ENCODE peak calls at places on chromosomes 3 and 15, in ten cellular contexts. One of them, this sample, is unnamed.

GRCh38 chr3:112651076-112651475 is 10.1 kb upstream of the CCDC80 start:
- DNase-seq in GM04504: no peak
- DNase-seq in stimulated activated CD8-positive, alpha-beta memory T cell treated with anti-CD3 and anti-CD28 coated beads, Interleukin-12 subunit alpha, Interleukin-12 subunit beta, amount 100 ng/mL, for 4 hours: no peak
- DNase-seq in M059J: no peak
- DNase-seq in CD8-positive, alpha-beta T cell: no peak
- DNase-seq in SJSA1: no peak
- DNase-seq in T1000: no peak
- DNase-seq in naive thymus-derived CD4-positive, alpha-beta T cell: no peak
- DNase-seq in amniotic stem cell: no peak
- DNase-seq in NCI-H2171 treated with DMSO at 0.1 percent for 48 hours: no peak
- DNase-seq in this sample: no peak

GRCh38 chr15:24764375-24765171 is 89.0 kb downstream of the NPAP1 start:
- DNase-seq in GM04504: no peak
- DNase-seq in stimulated activated CD8-positive, alpha-beta memory T cell treated with anti-CD3 and anti-CD28 coated beads, Interleukin-12 subunit alpha, Interleukin-12 subunit beta, amount 100 ng/mL, for 4 hours: no peak
- DNase-seq in M059J: no peak
- DNase-seq in CD8-positive, alpha-beta T cell: no peak
- DNase-seq in SJSA1: no peak
- DNase-seq in T1000: no peak
- DNase-seq in naive thymus-derived CD4-positive, alpha-beta T cell: no peak
- DNase-seq in amniotic stem cell: no peak
- DNase-seq in NCI-H2171 treated with DMSO at 0.1 percent for 48 hours: no peak
- DNase-seq in this sample: no peak

GRCh38 chr3:77620009-77620408 is 580.1 kb downstream of the ROBO2 start:
- DNase-seq in GM04504: peak; percentile 41
- DNase-seq in stimulated activated CD8-positive, alpha-beta memory T cell treated with anti-CD3 and anti-CD28 coated beads, Interleukin-12 subunit alpha, Interleukin-12 subunit beta, amount 100 ng/mL, for 4 hours: no peak
- DNase-seq in M059J: no peak
- DNase-seq in CD8-positive, alpha-beta T cell: no peak
- DNase-seq in SJSA1: no peak
- DNase-seq in T1000: no peak
- DNase-seq in naive thymus-derived CD4-positive, alpha-beta T cell: no peak
- DNase-seq in amniotic stem cell: no peak
- DNase-seq in NCI-H2171 treated with DMSO at 0.1 percent for 48 hours: no peak
- DNase-seq in this sample: no peak

GRCh38 chr3:118075873-118076272 is 958.8 kb downstream of the IGSF11 start:
- DNase-seq in GM04504: no peak
- DNase-seq in stimulated activated CD8-positive, alpha-beta memory T cell treated with anti-CD3 and anti-CD28 coated beads, Interleukin-12 subunit alpha, Interleukin-12 subunit beta, amount 100 ng/mL, for 4 hours: no peak
- DNase-seq in M059J: peak; percentile 3
- DNase-seq in CD8-positive, alpha-beta T cell: no peak
- DNase-seq in SJSA1: no peak
- DNase-seq in T1000: no peak
- DNase-seq in naive thymus-derived CD4-positive, alpha-beta T cell: no peak
- DNase-seq in amniotic stem cell: no peak
- DNase-seq in NCI-H2171 treated with DMSO at 0.1 percent for 48 hours: peak; percentile 35
- DNase-seq in this sample: no peak

GRCh38 chr3:30294241-30294667 is 312.1 kb upstream of the TGFBR2 start:
- DNase-seq in GM04504: no peak
- DNase-seq in stimulated activated CD8-positive, alpha-beta memory T cell treated with anti-CD3 and anti-CD28 coated beads, Interleukin-12 subunit alpha, Interleukin-12 subunit beta, amount 100 ng/mL, for 4 hours: no peak
- DNase-seq in M059J: no peak
- DNase-seq in CD8-positive, alpha-beta T cell: no peak
- DNase-seq in SJSA1: no peak
- DNase-seq in T1000: no peak
- DNase-seq in naive thymus-derived CD4-positive, alpha-beta T cell: no peak
- DNase-seq in amniotic stem cell: no peak
- DNase-seq in NCI-H2171 treated with DMSO at 0.1 percent for 48 hours: no peak
- DNase-seq in this sample: no peak

GRCh38 chr15:39127925-39128617 is 452.8 kb upstream of the THBS1 start:
- DNase-seq in GM04504: peak; percentile 90
- DNase-seq in stimulated activated CD8-positive, alpha-beta memory T cell treated with anti-CD3 and anti-CD28 coated beads, Interleukin-12 subunit alpha, Interleukin-12 subunit beta, amount 100 ng/mL, for 4 hours: no peak
- DNase-seq in M059J: peak; percentile 99
- DNase-seq in CD8-positive, alpha-beta T cell: no peak
- DNase-seq in SJSA1: peak; percentile 98
- DNase-seq in T1000: peak; percentile 31
- DNase-seq in naive thymus-derived CD4-positive, alpha-beta T cell: no peak
- DNase-seq in amniotic stem cell: peak; percentile 89
- DNase-seq in NCI-H2171 treated with DMSO at 0.1 percent for 48 hours: peak; percentile 30
- DNase-seq in this sample: peak; percentile 81

GRCh38 chr15:95620934-95621579 is 709.4 kb upstream of the NR2F2 start:
- DNase-seq in GM04504: peak; percentile 21
- DNase-seq in stimulated activated CD8-positive, alpha-beta memory T cell treated with anti-CD3 and anti-CD28 coated beads, Interleukin-12 subunit alpha, Interleukin-12 subunit beta, amount 100 ng/mL, for 4 hours: no peak
- DNase-seq in M059J: no peak
- DNase-seq in CD8-positive, alpha-beta T cell: no peak
- DNase-seq in SJSA1: no peak
- DNase-seq in T1000: no peak
- DNase-seq in naive thymus-derived CD4-positive, alpha-beta T cell: no peak
- DNase-seq in amniotic stem cell: no peak
- DNase-seq in NCI-H2171 treated with DMSO at 0.1 percent for 48 hours: no peak
- DNase-seq in this sample: no peak

GRCh38 chr3:158430448-158430847 is 140.5 kb upstream of the MLF1 start:
- DNase-seq in GM04504: no peak
- DNase-seq in stimulated activated CD8-positive, alpha-beta memory T cell treated with anti-CD3 and anti-CD28 coated beads, Interleukin-12 subunit alpha, Interleukin-12 subunit beta, amount 100 ng/mL, for 4 hours: no peak
- DNase-seq in M059J: peak; percentile 26
- DNase-seq in CD8-positive, alpha-beta T cell: no peak
- DNase-seq in SJSA1: no peak
- DNase-seq in T1000: no peak
- DNase-seq in naive thymus-derived CD4-positive, alpha-beta T cell: no peak
- DNase-seq in amniotic stem cell: no peak
- DNase-seq in NCI-H2171 treated with DMSO at 0.1 percent for 48 hours: peak; percentile 15
- DNase-seq in this sample: no peak

GRCh38 chr15:59537384-59537783 is 74.2 kb upstream of the GCNT3 start:
- DNase-seq in GM04504: no peak
- DNase-seq in stimulated activated CD8-positive, alpha-beta memory T cell treated with anti-CD3 and anti-CD28 coated beads, Interleukin-12 subunit alpha, Interleukin-12 subunit beta, amount 100 ng/mL, for 4 hours: no peak
- DNase-seq in M059J: no peak
- DNase-seq in CD8-positive, alpha-beta T cell: no peak
- DNase-seq in SJSA1: no peak
- DNase-seq in T1000: no peak
- DNase-seq in naive thymus-derived CD4-positive, alpha-beta T cell: no peak
- DNase-seq in amniotic stem cell: no peak
- DNase-seq in NCI-H2171 treated with DMSO at 0.1 percent for 48 hours: no peak
- DNase-seq in this sample: no peak

GRCh38 chr3:189148090-189148507 is 23.7 kb upstream of the TPRG1 start:
- DNase-seq in GM04504: peak; percentile 35
- DNase-seq in stimulated activated CD8-positive, alpha-beta memory T cell treated with anti-CD3 and anti-CD28 coated beads, Interleukin-12 subunit alpha, Interleukin-12 subunit beta, amount 100 ng/mL, for 4 hours: peak; percentile 28
- DNase-seq in M059J: peak; percentile 68
- DNase-seq in CD8-positive, alpha-beta T cell: peak; percentile 53
- DNase-seq in SJSA1: peak; percentile 57
- DNase-seq in T1000: peak; percentile 47
- DNase-seq in naive thymus-derived CD4-positive, alpha-beta T cell: peak; percentile 41
- DNase-seq in amniotic stem cell: peak; percentile 21
- DNase-seq in NCI-H2171 treated with DMSO at 0.1 percent for 48 hours: peak; percentile 73
- DNase-seq in this sample: no peak

GRCh38 chr3:97764186-97765055 is at the start of gene ARL6:
- DNase-seq in GM04504: peak; percentile 63
- DNase-seq in stimulated activated CD8-positive, alpha-beta memory T cell treated with anti-CD3 and anti-CD28 coated beads, Interleukin-12 subunit alpha, Interleukin-12 subunit beta, amount 100 ng/mL, for 4 hours: peak; percentile 55
- DNase-seq in M059J: peak; percentile 90
- DNase-seq in CD8-positive, alpha-beta T cell: peak; percentile 66
- DNase-seq in SJSA1: peak; percentile 86
- DNase-seq in T1000: peak; percentile 79
- DNase-seq in naive thymus-derived CD4-positive, alpha-beta T cell: peak; percentile 70
- DNase-seq in amniotic stem cell: peak; percentile 86
- DNase-seq in NCI-H2171 treated with DMSO at 0.1 percent for 48 hours: peak; percentile 97
- DNase-seq in this sample: peak; percentile 91

GRCh38 chr3:120673116-120673515 is 8.9 kb downstream of the HGD start:
- DNase-seq in GM04504: no peak
- DNase-seq in stimulated activated CD8-positive, alpha-beta memory T cell treated with anti-CD3 and anti-CD28 coated beads, Interleukin-12 subunit alpha, Interleukin-12 subunit beta, amount 100 ng/mL, for 4 hours: no peak
- DNase-seq in M059J: no peak
- DNase-seq in CD8-positive, alpha-beta T cell: no peak
- DNase-seq in SJSA1: no peak
- DNase-seq in T1000: no peak
- DNase-seq in naive thymus-derived CD4-positive, alpha-beta T cell: no peak
- DNase-seq in amniotic stem cell: no peak
- DNase-seq in NCI-H2171 treated with DMSO at 0.1 percent for 48 hours: no peak
- DNase-seq in this sample: no peak

GRCh38 chr3:35184775-35185174 is 454.6 kb upstream of the ARPP21 start:
- DNase-seq in GM04504: no peak
- DNase-seq in stimulated activated CD8-positive, alpha-beta memory T cell treated with anti-CD3 and anti-CD28 coated beads, Interleukin-12 subunit alpha, Interleukin-12 subunit beta, amount 100 ng/mL, for 4 hours: no peak
- DNase-seq in M059J: no peak
- DNase-seq in CD8-positive, alpha-beta T cell: no peak
- DNase-seq in SJSA1: no peak
- DNase-seq in T1000: no peak
- DNase-seq in naive thymus-derived CD4-positive, alpha-beta T cell: no peak
- DNase-seq in amniotic stem cell: no peak
- DNase-seq in NCI-H2171 treated with DMSO at 0.1 percent for 48 hours: no peak
- DNase-seq in this sample: no peak

GRCh38 chr15:90617668-90618097 is 88.0 kb downstream of the CRTC3 start:
- DNase-seq in GM04504: no peak
- DNase-seq in stimulated activated CD8-positive, alpha-beta memory T cell treated with anti-CD3 and anti-CD28 coated beads, Interleukin-12 subunit alpha, Interleukin-12 subunit beta, amount 100 ng/mL, for 4 hours: no peak
- DNase-seq in M059J: no peak
- DNase-seq in CD8-positive, alpha-beta T cell: no peak
- DNase-seq in SJSA1: no peak
- DNase-seq in T1000: no peak
- DNase-seq in naive thymus-derived CD4-positive, alpha-beta T cell: no peak
- DNase-seq in amniotic stem cell: no peak
- DNase-seq in NCI-H2171 treated with DMSO at 0.1 percent for 48 hours: no peak
- DNase-seq in this sample: no peak

GRCh38 chr3:108124337-108125150 is 33.7 kb upstream of the CD47 start:
- DNase-seq in GM04504: no peak
- DNase-seq in stimulated activated CD8-positive, alpha-beta memory T cell treated with anti-CD3 and anti-CD28 coated beads, Interleukin-12 subunit alpha, Interleukin-12 subunit beta, amount 100 ng/mL, for 4 hours: peak; percentile 38
- DNase-seq in M059J: no peak
- DNase-seq in CD8-positive, alpha-beta T cell: peak; percentile 21
- DNase-seq in SJSA1: no peak
- DNase-seq in T1000: no peak
- DNase-seq in naive thymus-derived CD4-positive, alpha-beta T cell: peak; percentile 88
- DNase-seq in amniotic stem cell: no peak
- DNase-seq in NCI-H2171 treated with DMSO at 0.1 percent for 48 hours: no peak
- DNase-seq in this sample: no peak

GRCh38 chr3:120102674-120103073 is 8.4 kb upstream of the GSK3B start:
- DNase-seq in GM04504: no peak
- DNase-seq in stimulated activated CD8-positive, alpha-beta memory T cell treated with anti-CD3 and anti-CD28 coated beads, Interleukin-12 subunit alpha, Interleukin-12 subunit beta, amount 100 ng/mL, for 4 hours: no peak
- DNase-seq in M059J: peak; percentile 61
- DNase-seq in CD8-positive, alpha-beta T cell: no peak
- DNase-seq in SJSA1: no peak
- DNase-seq in T1000: no peak
- DNase-seq in naive thymus-derived CD4-positive, alpha-beta T cell: no peak
- DNase-seq in amniotic stem cell: no peak
- DNase-seq in NCI-H2171 treated with DMSO at 0.1 percent for 48 hours: peak; percentile 87
- DNase-seq in this sample: no peak

GRCh38 chr3:196835081-196835480 is 32.6 kb upstream of the SENP5 start:
- DNase-seq in GM04504: no peak
- DNase-seq in stimulated activated CD8-positive, alpha-beta memory T cell treated with anti-CD3 and anti-CD28 coated beads, Interleukin-12 subunit alpha, Interleukin-12 subunit beta, amount 100 ng/mL, for 4 hours: no peak
- DNase-seq in M059J: no peak
- DNase-seq in CD8-positive, alpha-beta T cell: no peak
- DNase-seq in SJSA1: no peak
- DNase-seq in T1000: no peak
- DNase-seq in naive thymus-derived CD4-positive, alpha-beta T cell: no peak
- DNase-seq in amniotic stem cell: no peak
- DNase-seq in NCI-H2171 treated with DMSO at 0.1 percent for 48 hours: no peak
- DNase-seq in this sample: no peak

GRCh38 chr3:12661926-12662592 is 1.9 kb downstream of the RAF1 start:
- DNase-seq in GM04504: no peak
- DNase-seq in stimulated activated CD8-positive, alpha-beta memory T cell treated with anti-CD3 and anti-CD28 coated beads, Interleukin-12 subunit alpha, Interleukin-12 subunit beta, amount 100 ng/mL, for 4 hours: no peak
- DNase-seq in M059J: no peak
- DNase-seq in CD8-positive, alpha-beta T cell: no peak
- DNase-seq in SJSA1: no peak
- DNase-seq in T1000: no peak
- DNase-seq in naive thymus-derived CD4-positive, alpha-beta T cell: no peak
- DNase-seq in amniotic stem cell: no peak
- DNase-seq in NCI-H2171 treated with DMSO at 0.1 percent for 48 hours: no peak
- DNase-seq in this sample: no peak

GRCh38 chr3:20683912-20684311 is 497.9 kb upstream of the SGO1 start:
- DNase-seq in GM04504: peak; percentile 48
- DNase-seq in stimulated activated CD8-positive, alpha-beta memory T cell treated with anti-CD3 and anti-CD28 coated beads, Interleukin-12 subunit alpha, Interleukin-12 subunit beta, amount 100 ng/mL, for 4 hours: no peak
- DNase-seq in M059J: peak; percentile 69
- DNase-seq in CD8-positive, alpha-beta T cell: no peak
- DNase-seq in SJSA1: no peak
- DNase-seq in T1000: no peak
- DNase-seq in naive thymus-derived CD4-positive, alpha-beta T cell: no peak
- DNase-seq in amniotic stem cell: no peak
- DNase-seq in NCI-H2171 treated with DMSO at 0.1 percent for 48 hours: no peak
- DNase-seq in this sample: no peak

GRCh38 chr3:105118905-105119304 is 247.8 kb upstream of the ALCAM start:
- DNase-seq in GM04504: peak; percentile 41
- DNase-seq in stimulated activated CD8-positive, alpha-beta memory T cell treated with anti-CD3 and anti-CD28 coated beads, Interleukin-12 subunit alpha, Interleukin-12 subunit beta, amount 100 ng/mL, for 4 hours: no peak
- DNase-seq in M059J: peak; percentile 48
- DNase-seq in CD8-positive, alpha-beta T cell: no peak
- DNase-seq in SJSA1: no peak
- DNase-seq in T1000: no peak
- DNase-seq in naive thymus-derived CD4-positive, alpha-beta T cell: no peak
- DNase-seq in amniotic stem cell: no peak
- DNase-seq in NCI-H2171 treated with DMSO at 0.1 percent for 48 hours: no peak
- DNase-seq in this sample: no peak

GRCh38 chr3:53680026-53680425 is 166.2 kb downstream of the CHDH start:
- DNase-seq in GM04504: no peak
- DNase-seq in stimulated activated CD8-positive, alpha-beta memory T cell treated with anti-CD3 and anti-CD28 coated beads, Interleukin-12 subunit alpha, Interleukin-12 subunit beta, amount 100 ng/mL, for 4 hours: no peak
- DNase-seq in M059J: peak; percentile 26
- DNase-seq in CD8-positive, alpha-beta T cell: no peak
- DNase-seq in SJSA1: no peak
- DNase-seq in T1000: no peak
- DNase-seq in naive thymus-derived CD4-positive, alpha-beta T cell: no peak
- DNase-seq in amniotic stem cell: no peak
- DNase-seq in NCI-H2171 treated with DMSO at 0.1 percent for 48 hours: peak; percentile 1
- DNase-seq in this sample: no peak

GRCh38 chr15:29045717-29046116 is 159.9 kb downstream of the APBA2 start:
- DNase-seq in GM04504: no peak
- DNase-seq in stimulated activated CD8-positive, alpha-beta memory T cell treated with anti-CD3 and anti-CD28 coated beads, Interleukin-12 subunit alpha, Interleukin-12 subunit beta, amount 100 ng/mL, for 4 hours: no peak
- DNase-seq in M059J: peak; percentile 71
- DNase-seq in CD8-positive, alpha-beta T cell: no peak
- DNase-seq in SJSA1: peak; percentile 65
- DNase-seq in T1000: no peak
- DNase-seq in naive thymus-derived CD4-positive, alpha-beta T cell: no peak
- DNase-seq in amniotic stem cell: no peak
- DNase-seq in NCI-H2171 treated with DMSO at 0.1 percent for 48 hours: no peak
- DNase-seq in this sample: no peak

GRCh38 chr3:158768881-158769518 is 32.9 kb upstream of the MFSD1 start:
- DNase-seq in GM04504: peak; percentile 91
- DNase-seq in stimulated activated CD8-positive, alpha-beta memory T cell treated with anti-CD3 and anti-CD28 coated beads, Interleukin-12 subunit alpha, Interleukin-12 subunit beta, amount 100 ng/mL, for 4 hours: no peak
- DNase-seq in M059J: peak; percentile 97
- DNase-seq in CD8-positive, alpha-beta T cell: no peak
- DNase-seq in SJSA1: peak; percentile 82
- DNase-seq in T1000: no peak
- DNase-seq in naive thymus-derived CD4-positive, alpha-beta T cell: no peak
- DNase-seq in amniotic stem cell: peak; percentile 84
- DNase-seq in NCI-H2171 treated with DMSO at 0.1 percent for 48 hours: no peak
- DNase-seq in this sample: peak; percentile 67

GRCh38 chr15:64846246-64846645 is 4.5 kb downstream of the PLEKHO2 start:
- DNase-seq in GM04504: no peak
- DNase-seq in stimulated activated CD8-positive, alpha-beta memory T cell treated with anti-CD3 and anti-CD28 coated beads, Interleukin-12 subunit alpha, Interleukin-12 subunit beta, amount 100 ng/mL, for 4 hours: no peak
- DNase-seq in M059J: no peak
- DNase-seq in CD8-positive, alpha-beta T cell: no peak
- DNase-seq in SJSA1: no peak
- DNase-seq in T1000: no peak
- DNase-seq in naive thymus-derived CD4-positive, alpha-beta T cell: no peak
- DNase-seq in amniotic stem cell: no peak
- DNase-seq in NCI-H2171 treated with DMSO at 0.1 percent for 48 hours: no peak
- DNase-seq in this sample: no peak

GRCh38 chr3:24318668-24319287 is 175.9 kb downstream of the THRB start:
- DNase-seq in GM04504: no peak
- DNase-seq in stimulated activated CD8-positive, alpha-beta memory T cell treated with anti-CD3 and anti-CD28 coated beads, Interleukin-12 subunit alpha, Interleukin-12 subunit beta, amount 100 ng/mL, for 4 hours: no peak
- DNase-seq in M059J: peak; percentile 78
- DNase-seq in CD8-positive, alpha-beta T cell: no peak
- DNase-seq in SJSA1: peak; percentile 44
- DNase-seq in T1000: peak; percentile 36
- DNase-seq in naive thymus-derived CD4-positive, alpha-beta T cell: no peak
- DNase-seq in amniotic stem cell: no peak
- DNase-seq in NCI-H2171 treated with DMSO at 0.1 percent for 48 hours: no peak
- DNase-seq in this sample: peak; percentile 60

GRCh38 chr3:10998542-10998941 is 6.0 kb downstream of the SLC6A1 start:
- DNase-seq in GM04504: no peak
- DNase-seq in stimulated activated CD8-positive, alpha-beta memory T cell treated with anti-CD3 and anti-CD28 coated beads, Interleukin-12 subunit alpha, Interleukin-12 subunit beta, amount 100 ng/mL, for 4 hours: no peak
- DNase-seq in M059J: no peak
- DNase-seq in CD8-positive, alpha-beta T cell: no peak
- DNase-seq in SJSA1: no peak
- DNase-seq in T1000: no peak
- DNase-seq in naive thymus-derived CD4-positive, alpha-beta T cell: no peak
- DNase-seq in amniotic stem cell: no peak
- DNase-seq in NCI-H2171 treated with DMSO at 0.1 percent for 48 hours: no peak
- DNase-seq in this sample: no peak

GRCh38 chr3:146187334-146187950 is 26.5 kb upstream of the PLOD2 start:
- DNase-seq in GM04504: no peak
- DNase-seq in stimulated activated CD8-positive, alpha-beta memory T cell treated with anti-CD3 and anti-CD28 coated beads, Interleukin-12 subunit alpha, Interleukin-12 subunit beta, amount 100 ng/mL, for 4 hours: no peak
- DNase-seq in M059J: peak; percentile 50
- DNase-seq in CD8-positive, alpha-beta T cell: no peak
- DNase-seq in SJSA1: peak; percentile 42
- DNase-seq in T1000: no peak
- DNase-seq in naive thymus-derived CD4-positive, alpha-beta T cell: no peak
- DNase-seq in amniotic stem cell: no peak
- DNase-seq in NCI-H2171 treated with DMSO at 0.1 percent for 48 hours: peak; percentile 44
- DNase-seq in this sample: no peak

GRCh38 chr15:98358971-98359370 is 289.4 kb upstream of the IGF1R start:
- DNase-seq in GM04504: no peak
- DNase-seq in stimulated activated CD8-positive, alpha-beta memory T cell treated with anti-CD3 and anti-CD28 coated beads, Interleukin-12 subunit alpha, Interleukin-12 subunit beta, amount 100 ng/mL, for 4 hours: no peak
- DNase-seq in M059J: no peak
- DNase-seq in CD8-positive, alpha-beta T cell: no peak
- DNase-seq in SJSA1: no peak
- DNase-seq in T1000: no peak
- DNase-seq in naive thymus-derived CD4-positive, alpha-beta T cell: no peak
- DNase-seq in amniotic stem cell: no peak
- DNase-seq in NCI-H2171 treated with DMSO at 0.1 percent for 48 hours: no peak
- DNase-seq in this sample: no peak